ENCODE peak calls at places on chromosomes 4 and X, in seven cellular contexts. One of them, this sample, is unnamed.

GRCh38 chr4:152309418-152309817 is 226.5 kb downstream of the FBXW7 start:
- DNase-seq in GM12878: no peak
- DNase-seq in activated CD8-positive, alpha-beta memory T cell treated with anti-CD3 and anti-CD28 coated beads, Interleukin-2, amount 50 U/mL, for 48 hours: no peak
- DNase-seq in NCI-H774: peak; percentile 7
- DNase-seq in stimulated activated naive B cell treated with anti-CD40 and anti-IgM and Interleukin-4, amounts not matched to agents 10 μg/mL and 1 μg/mL and 100 μg/mL, for 72 hours: no peak
- DNase-seq in HFF-Myc: peak; percentile 60
- DNase-seq in CD4-positive, alpha-beta T cell: no peak
- DNase-seq in this sample: no peak

GRCh38 chrX:69072486-69073006 is 92.7 kb downstream of the PJA1 start:
- DNase-seq in GM12878: no peak
- DNase-seq in activated CD8-positive, alpha-beta memory T cell treated with anti-CD3 and anti-CD28 coated beads, Interleukin-2, amount 50 U/mL, for 48 hours: no peak
- DNase-seq in NCI-H774: no peak
- DNase-seq in stimulated activated naive B cell treated with anti-CD40 and anti-IgM and Interleukin-4, amounts not matched to agents 10 μg/mL and 1 μg/mL and 100 μg/mL, for 72 hours: no peak
- DNase-seq in HFF-Myc: no peak
- DNase-seq in CD4-positive, alpha-beta T cell: no peak
- DNase-seq in this sample: no peak

GRCh38 chr4:6362243-6362885 is 92.7 kb downstream of the WFS1 start:
- DNase-seq in GM12878: no peak
- DNase-seq in activated CD8-positive, alpha-beta memory T cell treated with anti-CD3 and anti-CD28 coated beads, Interleukin-2, amount 50 U/mL, for 48 hours: no peak
- DNase-seq in NCI-H774: no peak
- DNase-seq in stimulated activated naive B cell treated with anti-CD40 and anti-IgM and Interleukin-4, amounts not matched to agents 10 μg/mL and 1 μg/mL and 100 μg/mL, for 72 hours: no peak
- DNase-seq in HFF-Myc: no peak
- DNase-seq in CD4-positive, alpha-beta T cell: no peak
- DNase-seq in this sample: no peak

GRCh38 chrX:85569096-85569495 is 189.6 kb upstream of the POF1B start:
- DNase-seq in GM12878: no peak
- DNase-seq in activated CD8-positive, alpha-beta memory T cell treated with anti-CD3 and anti-CD28 coated beads, Interleukin-2, amount 50 U/mL, for 48 hours: no peak
- DNase-seq in NCI-H774: no peak
- DNase-seq in stimulated activated naive B cell treated with anti-CD40 and anti-IgM and Interleukin-4, amounts not matched to agents 10 μg/mL and 1 μg/mL and 100 μg/mL, for 72 hours: no peak
- DNase-seq in HFF-Myc: no peak
- DNase-seq in CD4-positive, alpha-beta T cell: no peak
- DNase-seq in this sample: no peak

GRCh38 chrX:1592128-1592862 is 891 bp downstream of the AKAP17A start:
- DNase-seq in GM12878: no peak
- DNase-seq in activated CD8-positive, alpha-beta memory T cell treated with anti-CD3 and anti-CD28 coated beads, Interleukin-2, amount 50 U/mL, for 48 hours: peak; percentile 65
- DNase-seq in NCI-H774: no peak
- DNase-seq in stimulated activated naive B cell treated with anti-CD40 and anti-IgM and Interleukin-4, amounts not matched to agents 10 μg/mL and 1 μg/mL and 100 μg/mL, for 72 hours: no peak
- DNase-seq in HFF-Myc: no peak
- DNase-seq in CD4-positive, alpha-beta T cell: no peak
- DNase-seq in this sample: no peak

GRCh38 chr4:29046716-29047115 is 1673.5 kb upstream of the PCDH7 start:
- DNase-seq in GM12878: no peak
- DNase-seq in activated CD8-positive, alpha-beta memory T cell treated with anti-CD3 and anti-CD28 coated beads, Interleukin-2, amount 50 U/mL, for 48 hours: no peak
- DNase-seq in NCI-H774: no peak
- DNase-seq in stimulated activated naive B cell treated with anti-CD40 and anti-IgM and Interleukin-4, amounts not matched to agents 10 μg/mL and 1 μg/mL and 100 μg/mL, for 72 hours: no peak
- DNase-seq in HFF-Myc: no peak
- DNase-seq in CD4-positive, alpha-beta T cell: no peak
- DNase-seq in this sample: no peak

GRCh38 chrX:152895121-152895520 is 2.7 kb upstream of the ZNF185 start:
- DNase-seq in GM12878: no peak
- DNase-seq in activated CD8-positive, alpha-beta memory T cell treated with anti-CD3 and anti-CD28 coated beads, Interleukin-2, amount 50 U/mL, for 48 hours: no peak
- DNase-seq in NCI-H774: no peak
- DNase-seq in stimulated activated naive B cell treated with anti-CD40 and anti-IgM and Interleukin-4, amounts not matched to agents 10 μg/mL and 1 μg/mL and 100 μg/mL, for 72 hours: no peak
- DNase-seq in HFF-Myc: no peak
- DNase-seq in CD4-positive, alpha-beta T cell: no peak
- DNase-seq in this sample: no peak

GRCh38 chrX:6225307-6226052 is 3.2 kb downstream of the NLGN4X start:
- DNase-seq in GM12878: no peak
- DNase-seq in activated CD8-positive, alpha-beta memory T cell treated with anti-CD3 and anti-CD28 coated beads, Interleukin-2, amount 50 U/mL, for 48 hours: no peak
- DNase-seq in NCI-H774: no peak
- DNase-seq in stimulated activated naive B cell treated with anti-CD40 and anti-IgM and Interleukin-4, amounts not matched to agents 10 μg/mL and 1 μg/mL and 100 μg/mL, for 72 hours: no peak
- DNase-seq in HFF-Myc: no peak
- DNase-seq in CD4-positive, alpha-beta T cell: no peak
- DNase-seq in this sample: no peak

GRCh38 chr4:8837181-8837811 is 34.3 kb downstream of the HMX1 start:
- DNase-seq in GM12878: no peak
- DNase-seq in activated CD8-positive, alpha-beta memory T cell treated with anti-CD3 and anti-CD28 coated beads, Interleukin-2, amount 50 U/mL, for 48 hours: peak; percentile 12
- DNase-seq in NCI-H774: no peak
- DNase-seq in stimulated activated naive B cell treated with anti-CD40 and anti-IgM and Interleukin-4, amounts not matched to agents 10 μg/mL and 1 μg/mL and 100 μg/mL, for 72 hours: no peak
- DNase-seq in HFF-Myc: no peak
- DNase-seq in CD4-positive, alpha-beta T cell: no peak
- DNase-seq in this sample: no peak

GRCh38 chrX:100447563-100448397 is 37.7 kb upstream of the PCDH19 start:
- DNase-seq in GM12878: no peak
- DNase-seq in activated CD8-positive, alpha-beta memory T cell treated with anti-CD3 and anti-CD28 coated beads, Interleukin-2, amount 50 U/mL, for 48 hours: no peak
- DNase-seq in NCI-H774: no peak
- DNase-seq in stimulated activated naive B cell treated with anti-CD40 and anti-IgM and Interleukin-4, amounts not matched to agents 10 μg/mL and 1 μg/mL and 100 μg/mL, for 72 hours: no peak
- DNase-seq in HFF-Myc: no peak
- DNase-seq in CD4-positive, alpha-beta T cell: no peak
- DNase-seq in this sample: no peak

GRCh38 chr4:23779422-23779821 is 110.4 kb downstream of the PPARGC1A start:
- DNase-seq in GM12878: no peak
- DNase-seq in activated CD8-positive, alpha-beta memory T cell treated with anti-CD3 and anti-CD28 coated beads, Interleukin-2, amount 50 U/mL, for 48 hours: no peak
- DNase-seq in NCI-H774: no peak
- DNase-seq in stimulated activated naive B cell treated with anti-CD40 and anti-IgM and Interleukin-4, amounts not matched to agents 10 μg/mL and 1 μg/mL and 100 μg/mL, for 72 hours: no peak
- DNase-seq in HFF-Myc: no peak
- DNase-seq in CD4-positive, alpha-beta T cell: no peak
- DNase-seq in this sample: no peak

GRCh38 chr4:2378408-2378807 is 40.0 kb downstream of the ZFYVE28 start:
- DNase-seq in GM12878: no peak
- DNase-seq in activated CD8-positive, alpha-beta memory T cell treated with anti-CD3 and anti-CD28 coated beads, Interleukin-2, amount 50 U/mL, for 48 hours: no peak
- DNase-seq in NCI-H774: no peak
- DNase-seq in stimulated activated naive B cell treated with anti-CD40 and anti-IgM and Interleukin-4, amounts not matched to agents 10 μg/mL and 1 μg/mL and 100 μg/mL, for 72 hours: no peak
- DNase-seq in HFF-Myc: no peak
- DNase-seq in CD4-positive, alpha-beta T cell: no peak
- DNase-seq in this sample: no peak

GRCh38 chrX:150594584-150594983 is 26.2 kb downstream of the MTM1 start:
- DNase-seq in GM12878: no peak
- DNase-seq in activated CD8-positive, alpha-beta memory T cell treated with anti-CD3 and anti-CD28 coated beads, Interleukin-2, amount 50 U/mL, for 48 hours: no peak
- DNase-seq in NCI-H774: no peak
- DNase-seq in stimulated activated naive B cell treated with anti-CD40 and anti-IgM and Interleukin-4, amounts not matched to agents 10 μg/mL and 1 μg/mL and 100 μg/mL, for 72 hours: no peak
- DNase-seq in HFF-Myc: no peak
- DNase-seq in CD4-positive, alpha-beta T cell: no peak
- DNase-seq in this sample: no peak

GRCh38 chr4:59200992-59201391 is 1999.1 kb upstream of the ADGRL3 start:
- DNase-seq in GM12878: no peak
- DNase-seq in activated CD8-positive, alpha-beta memory T cell treated with anti-CD3 and anti-CD28 coated beads, Interleukin-2, amount 50 U/mL, for 48 hours: no peak
- DNase-seq in NCI-H774: no peak
- DNase-seq in stimulated activated naive B cell treated with anti-CD40 and anti-IgM and Interleukin-4, amounts not matched to agents 10 μg/mL and 1 μg/mL and 100 μg/mL, for 72 hours: no peak
- DNase-seq in HFF-Myc: no peak
- DNase-seq in CD4-positive, alpha-beta T cell: no peak
- DNase-seq in this sample: no peak

GRCh38 chr4:185396724-185397402 is at the start of gene ANKRD37:
- DNase-seq in GM12878: no peak
- DNase-seq in activated CD8-positive, alpha-beta memory T cell treated with anti-CD3 and anti-CD28 coated beads, Interleukin-2, amount 50 U/mL, for 48 hours: peak; percentile 57
- DNase-seq in NCI-H774: peak; percentile 30
- DNase-seq in stimulated activated naive B cell treated with anti-CD40 and anti-IgM and Interleukin-4, amounts not matched to agents 10 μg/mL and 1 μg/mL and 100 μg/mL, for 72 hours: no peak
- DNase-seq in HFF-Myc: no peak
- DNase-seq in CD4-positive, alpha-beta T cell: no peak
- DNase-seq in this sample: no peak

GRCh38 chr4:73673286-73673685 is 53.0 kb upstream of the RASSF6 start:
- DNase-seq in GM12878: no peak
- DNase-seq in activated CD8-positive, alpha-beta memory T cell treated with anti-CD3 and anti-CD28 coated beads, Interleukin-2, amount 50 U/mL, for 48 hours: no peak
- DNase-seq in NCI-H774: no peak
- DNase-seq in stimulated activated naive B cell treated with anti-CD40 and anti-IgM and Interleukin-4, amounts not matched to agents 10 μg/mL and 1 μg/mL and 100 μg/mL, for 72 hours: no peak
- DNase-seq in HFF-Myc: no peak
- DNase-seq in CD4-positive, alpha-beta T cell: no peak
- DNase-seq in this sample: no peak

GRCh38 chr4:81745076-81745475 is 273.4 kb upstream of the RASGEF1B start:
- DNase-seq in GM12878: no peak
- DNase-seq in activated CD8-positive, alpha-beta memory T cell treated with anti-CD3 and anti-CD28 coated beads, Interleukin-2, amount 50 U/mL, for 48 hours: no peak
- DNase-seq in NCI-H774: no peak
- DNase-seq in stimulated activated naive B cell treated with anti-CD40 and anti-IgM and Interleukin-4, amounts not matched to agents 10 μg/mL and 1 μg/mL and 100 μg/mL, for 72 hours: no peak
- DNase-seq in HFF-Myc: no peak
- DNase-seq in CD4-positive, alpha-beta T cell: no peak
- DNase-seq in this sample: no peak

GRCh38 chr4:112916868-112917267 is 132.6 kb upstream of the ANK2 start:
- DNase-seq in GM12878: no peak
- DNase-seq in activated CD8-positive, alpha-beta memory T cell treated with anti-CD3 and anti-CD28 coated beads, Interleukin-2, amount 50 U/mL, for 48 hours: no peak
- DNase-seq in NCI-H774: no peak
- DNase-seq in stimulated activated naive B cell treated with anti-CD40 and anti-IgM and Interleukin-4, amounts not matched to agents 10 μg/mL and 1 μg/mL and 100 μg/mL, for 72 hours: no peak
- DNase-seq in HFF-Myc: no peak
- DNase-seq in CD4-positive, alpha-beta T cell: no peak
- DNase-seq in this sample: no peak

GRCh38 chrX:43717161-43717560 is 61.1 kb downstream of the MAOA start:
- DNase-seq in GM12878: no peak
- DNase-seq in activated CD8-positive, alpha-beta memory T cell treated with anti-CD3 and anti-CD28 coated beads, Interleukin-2, amount 50 U/mL, for 48 hours: no peak
- DNase-seq in NCI-H774: no peak
- DNase-seq in stimulated activated naive B cell treated with anti-CD40 and anti-IgM and Interleukin-4, amounts not matched to agents 10 μg/mL and 1 μg/mL and 100 μg/mL, for 72 hours: no peak
- DNase-seq in HFF-Myc: no peak
- DNase-seq in CD4-positive, alpha-beta T cell: no peak
- DNase-seq in this sample: no peak

GRCh38 chrX:9312922-9313867 is 151.7 kb upstream of the TBL1X start:
- DNase-seq in GM12878: no peak
- DNase-seq in activated CD8-positive, alpha-beta memory T cell treated with anti-CD3 and anti-CD28 coated beads, Interleukin-2, amount 50 U/mL, for 48 hours: peak; percentile 89
- DNase-seq in NCI-H774: no peak
- DNase-seq in stimulated activated naive B cell treated with anti-CD40 and anti-IgM and Interleukin-4, amounts not matched to agents 10 μg/mL and 1 μg/mL and 100 μg/mL, for 72 hours: peak; percentile 27
- DNase-seq in HFF-Myc: no peak
- DNase-seq in CD4-positive, alpha-beta T cell: peak; percentile 54
- DNase-seq in this sample: no peak

GRCh38 chrX:123570011-123570590 is 162.8 kb downstream of the THOC2 start:
- DNase-seq in GM12878: no peak
- DNase-seq in activated CD8-positive, alpha-beta memory T cell treated with anti-CD3 and anti-CD28 coated beads, Interleukin-2, amount 50 U/mL, for 48 hours: no peak
- DNase-seq in NCI-H774: no peak
- DNase-seq in stimulated activated naive B cell treated with anti-CD40 and anti-IgM and Interleukin-4, amounts not matched to agents 10 μg/mL and 1 μg/mL and 100 μg/mL, for 72 hours: no peak
- DNase-seq in HFF-Myc: no peak
- DNase-seq in CD4-positive, alpha-beta T cell: no peak
- DNase-seq in this sample: no peak

GRCh38 chrX:48890296-48890925 is 7.2 kb downstream of the TIMM17B start:
- DNase-seq in GM12878: no peak
- DNase-seq in activated CD8-positive, alpha-beta memory T cell treated with anti-CD3 and anti-CD28 coated beads, Interleukin-2, amount 50 U/mL, for 48 hours: no peak
- DNase-seq in NCI-H774: no peak
- DNase-seq in stimulated activated naive B cell treated with anti-CD40 and anti-IgM and Interleukin-4, amounts not matched to agents 10 μg/mL and 1 μg/mL and 100 μg/mL, for 72 hours: no peak
- DNase-seq in HFF-Myc: no peak
- DNase-seq in CD4-positive, alpha-beta T cell: no peak
- DNase-seq in this sample: no peak

GRCh38 chr4:138639018-138639876 is 376.3 kb upstream of the NOCT start:
- DNase-seq in GM12878: no peak
- DNase-seq in activated CD8-positive, alpha-beta memory T cell treated with anti-CD3 and anti-CD28 coated beads, Interleukin-2, amount 50 U/mL, for 48 hours: no peak
- DNase-seq in NCI-H774: no peak
- DNase-seq in stimulated activated naive B cell treated with anti-CD40 and anti-IgM and Interleukin-4, amounts not matched to agents 10 μg/mL and 1 μg/mL and 100 μg/mL, for 72 hours: no peak
- DNase-seq in HFF-Myc: peak; percentile 6
- DNase-seq in CD4-positive, alpha-beta T cell: no peak
- DNase-seq in this sample: no peak

GRCh38 chrX:101078716-101079115 is at the start of gene TMEM35A:
- DNase-seq in GM12878: no peak
- DNase-seq in activated CD8-positive, alpha-beta memory T cell treated with anti-CD3 and anti-CD28 coated beads, Interleukin-2, amount 50 U/mL, for 48 hours: no peak
- DNase-seq in NCI-H774: no peak
- DNase-seq in stimulated activated naive B cell treated with anti-CD40 and anti-IgM and Interleukin-4, amounts not matched to agents 10 μg/mL and 1 μg/mL and 100 μg/mL, for 72 hours: no peak
- DNase-seq in HFF-Myc: no peak
- DNase-seq in CD4-positive, alpha-beta T cell: no peak
- DNase-seq in this sample: no peak

This sample was measured in GM12864.